ENCODE peak calls at places on chromosomes 12 and 14, in seven cellular contexts. R, B, S, L, K, U and J are unnamed samples.

GRCh38 chr12:65525501-65526141 is 247.1 kb downstream of the MSRB3 start:
- DNase-seq in S (no peak), B (no peak), U (no peak), R (peak), K (no peak), L (no peak), J (no peak)

GRCh38 chr14:105116451-105117256 is 51.4 kb upstream of the GPR132 start:
- DNase-seq in L (no peak), B (no peak), K (no peak), U (no peak), R (no peak), S (no peak), J (no peak)

GRCh38 chr12:78120866-78121590 is 290.3 kb downstream of the NAV3 start:
- DNase-seq in R (peak), S (no peak), L (peak), U (no peak), K (no peak), B (peak), J (no peak)

GRCh38 chr12:105729931-105730330 is 399.4 kb downstream of the C12orf75 start:
- DNase-seq in K (no peak), L (no peak), U (no peak), S (no peak), B (no peak), R (no peak), J (no peak)

GRCh38 chr12:4027412-4027811 is 154.2 kb upstream of the PARP11 start:
- DNase-seq in B (no peak), S (no peak), K (peak), U (no peak), L (no peak), R (peak), J (no peak)

GRCh38 chr14:32472512-32473472 is 143.7 kb downstream of the AKAP6 start:
- DNase-seq in B (no peak), L (no peak), K (no peak), U (no peak), S (peak), R (peak), J (peak)

GRCh38 chr14:100654025-100654813 is 67.0 kb upstream of the BEGAIN start:
- DNase-seq in U (no peak), K (no peak), L (no peak), B (no peak), R (no peak), S (no peak), J (no peak)

GRCh38 chr12:52168019-52168717 is 23.6 kb downstream of the KRT80 start:
- DNase-seq in S (no peak), U (no peak), R (peak), B (no peak), L (peak), K (no peak), J (no peak)

GRCh38 chr12:106195638-106196037 is 52.2 kb downstream of the CKAP4 start:
- DNase-seq in S (no peak), K (no peak), U (peak), L (no peak), R (peak), B (no peak), J (no peak)

GRCh38 chr14:96055065-96055752 is 16.0 kb downstream of the C14orf132 start:
- DNase-seq in K (no peak), L (no peak), U (no peak), B (no peak), S (no peak), R (peak), J (no peak)

GRCh38 chr12:29157486-29157946 is 8.4 kb downstream of the FAR2 start:
- DNase-seq in B (no peak), S (no peak), U (no peak), R (peak), L (no peak), K (no peak), J (no peak)

GRCh38 chr12:11822071-11822818 is 172.8 kb downstream of the ETV6 start:
- DNase-seq in K (peak), S (peak), B (no peak), R (peak), L (no peak), U (no peak), J (no peak)

GRCh38 chr14:92958373-92959188 is 35.6 kb downstream of the CHGA start:
- DNase-seq in K (no peak), B (no peak), L (no peak), R (no peak), U (peak), S (no peak), J (no peak)

GRCh38 chr14:103581206-103581605 is 18.4 kb downstream of the COA8 start:
- DNase-seq in L (no peak), R (no peak), U (no peak), S (no peak), B (no peak), K (no peak), J (no peak)

GRCh38 chr14:22650960-22651521 is 6.9 kb upstream of the OR6J1 start:
- DNase-seq in B (peak), K (no peak), L (no peak), U (no peak), R (no peak), S (no peak), J (no peak)

GRCh38 chr12:4086481-4086880 is 187.1 kb upstream of the CCND2 start:
- DNase-seq in U (no peak), L (no peak), S (no peak), K (no peak), R (no peak), B (no peak), J (no peak)

GRCh38 chr14:71783786-71784185 is 148.4 kb upstream of the RGS6 start:
- DNase-seq in B (no peak), S (no peak), L (no peak), U (no peak), K (no peak), R (no peak), J (no peak)

GRCh38 chr14:78637903-78638302 is 467.7 kb downstream of the NRXN3 start:
- DNase-seq in U (no peak), K (no peak), B (no peak), L (no peak), R (no peak), S (no peak), J (no peak)

GRCh38 chr14:26730929-26731618 is 133.2 kb upstream of the NOVA1 start:
- DNase-seq in U (no peak), S (peak), L (no peak), B (peak), K (no peak), R (peak), J (peak)

GRCh38 chr14:105468621-105469241 is 5.9 kb upstream of the CRIP2 start:
- DNase-seq in R (no peak), S (no peak), K (no peak), L (no peak), B (no peak), U (peak), J (no peak)

GRCh38 chr12:105741786-105742566 is 396.8 kb downstream of the NUAK1 start:
- DNase-seq in S (no peak), U (peak), R (peak), B (no peak), L (no peak), K (no peak), J (peak)

GRCh38 chr14:65560340-65561027 is 148.0 kb downstream of the FUT8 start:
- DNase-seq in R (peak), K (no peak), L (no peak), S (peak), U (no peak), B (no peak), J (no peak)